ENCODE peak calls at places on chromosomes 13 and 19, in four cellular contexts. N is WTC11, A is GM12878, O is K562. J is an unnamed sample.

GRCh38 chr13:26760835-26761582 is 423 bp upstream of the GPR12 start:
- DNase-seq in O (no peak), A (no peak), N (peak), J (peak)

GRCh38 chr19:5775668-5776309 is 8.8 kb downstream of the PRR22 start:
- DNase-seq in N (no peak), O (no peak), A (no peak), J (no peak)

GRCh38 chr19:6519289-6519688 is 11.5 kb upstream of the TNFSF9 start:
- DNase-seq in A (no peak), N (no peak), O (no peak), J (no peak)

GRCh38 chr13:67383358-67383757 is 153.2 kb upstream of the PCDH9 start:
- DNase-seq in A (no peak), O (no peak), N (no peak), J (no peak)

GRCh38 chr19:2952953-2953481 is 8.2 kb upstream of the ZNF77 start:
- DNase-seq in N (no peak), A (no peak), O (no peak), J (no peak)

GRCh38 chr13:99434258-99434788 is 66.9 kb upstream of the TM9SF2 start:
- DNase-seq in A (no peak), O (peak), N (peak), J (no peak)

GRCh38 chr19:17796013-17796837 is 1.3 kb downstream of the B3GNT3 start:
- DNase-seq in O (no peak), A (no peak), N (no peak), J (no peak)

GRCh38 chr13:80469841-80470378 is 129.0 kb upstream of the SPRY2 start:
- DNase-seq in A (no peak), N (no peak), O (no peak), J (no peak)

GRCh38 chr13:86864376-86864775 is 806.8 kb upstream of the SLITRK5 start:
- DNase-seq in O (no peak), A (no peak), N (no peak), J (no peak)

GRCh38 chr13:50033696-50034095 is 18.5 kb downstream of the KCNRG start:
- DNase-seq in N (no peak), A (no peak), O (no peak), J (no peak)

GRCh38 chr19:27770095-27770494 is 1442.9 kb downstream of the UQCRFS1 start:
- DNase-seq in N (no peak), A (no peak), O (no peak), J (no peak)

GRCh38 chr13:98083507-98083906 is 59.4 kb upstream of the FARP1 start:
- DNase-seq in N (no peak), A (no peak), O (no peak), J (no peak)

GRCh38 chr13:29756506-29756905 is 93.9 kb downstream of the UBL3 start:
- DNase-seq in O (no peak), A (no peak), N (no peak), J (no peak)

GRCh38 chr19:7668842-7669241 is at the start of gene RETN:
- DNase-seq in O (no peak), N (no peak), A (no peak), J (no peak)

GRCh38 chr19:35719402-35720162 is 1.8 kb downstream of the KMT2B start:
- DNase-seq in A (no peak), N (no peak), O (no peak), J (no peak)

GRCh38 chr19:18832331-18833140 is 777 bp downstream of the UPF1 start:
- DNase-seq in A (no peak), O (peak), N (peak), J (peak)

GRCh38 chr13:28865312-28865711 is 45.2 kb downstream of the MTUS2 start:
- DNase-seq in N (no peak), A (no peak), O (no peak), J (no peak)

GRCh38 chr19:33241091-33241529 is 15.5 kb upstream of the SLC7A10 start:
- DNase-seq in N (no peak), O (no peak), A (no peak), J (no peak)

DNA sequence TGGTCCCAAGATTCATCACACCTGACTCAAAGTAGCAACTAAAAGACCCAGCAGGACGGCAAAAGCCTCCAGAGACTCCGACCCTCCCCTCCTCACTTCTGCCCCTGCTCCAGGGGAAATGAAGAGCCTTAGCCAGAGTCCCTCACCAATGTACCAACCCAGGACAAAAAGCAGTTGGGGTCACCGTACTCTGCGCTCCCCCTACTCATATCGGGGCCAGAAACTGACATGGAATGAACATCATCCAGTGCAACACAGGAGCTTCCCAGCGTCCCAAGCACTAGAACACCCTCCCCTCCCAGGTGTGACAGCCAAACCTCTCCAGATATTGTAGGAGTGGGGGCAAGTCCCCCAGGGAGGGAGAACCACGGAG is 1.7 kb downstream of the EEF2 start:
- DNase-seq in A (no peak), N (no peak), O (peak), J (peak)
- TF ChIP-seq USF1 in A (no peak), N (no peak), O (no peak), J (no peak)

DNA sequence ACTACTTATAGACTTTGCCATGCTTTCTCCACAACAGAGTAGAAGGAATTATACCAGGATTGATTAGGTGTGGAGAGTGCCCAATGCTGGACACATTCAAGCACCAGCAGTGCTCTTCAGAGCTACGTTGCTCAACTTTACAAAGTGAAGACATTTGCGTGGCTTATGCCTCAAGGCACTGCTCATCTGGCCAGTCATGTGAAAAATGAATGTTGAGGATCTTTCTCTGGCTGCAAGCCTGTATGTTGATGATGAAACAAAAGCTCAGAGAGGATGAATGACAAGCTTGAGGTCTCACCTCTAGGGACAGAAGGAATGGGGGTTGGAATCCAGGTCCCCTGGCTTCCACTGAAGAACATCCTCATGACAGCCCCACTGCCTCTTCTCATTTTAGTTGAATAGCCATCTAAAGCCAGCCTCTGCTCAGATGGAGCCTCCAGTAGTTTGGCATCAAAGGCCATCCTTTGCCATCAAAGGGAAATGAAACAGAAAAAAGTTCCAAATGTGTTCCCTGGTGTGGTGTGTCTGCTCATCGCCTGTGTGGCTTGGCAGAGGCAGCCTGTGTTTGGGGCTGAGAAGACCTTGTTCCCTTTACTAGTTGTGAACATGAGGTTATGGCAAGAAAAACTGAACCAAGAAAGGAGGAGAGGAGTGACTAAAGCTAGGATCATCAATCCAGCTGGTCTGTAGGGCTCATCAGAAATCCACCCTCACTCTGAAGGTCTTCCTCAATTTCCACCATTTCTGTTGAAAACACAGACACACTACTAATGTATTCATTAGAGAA is 114.0 kb upstream of the KL start:
- DNase-seq in O (no peak), N (no peak), A (no peak), J (no peak)
- TF ChIP-seq USF1 in O (no peak), N (no peak), A (no peak), J (no peak)

DNA sequence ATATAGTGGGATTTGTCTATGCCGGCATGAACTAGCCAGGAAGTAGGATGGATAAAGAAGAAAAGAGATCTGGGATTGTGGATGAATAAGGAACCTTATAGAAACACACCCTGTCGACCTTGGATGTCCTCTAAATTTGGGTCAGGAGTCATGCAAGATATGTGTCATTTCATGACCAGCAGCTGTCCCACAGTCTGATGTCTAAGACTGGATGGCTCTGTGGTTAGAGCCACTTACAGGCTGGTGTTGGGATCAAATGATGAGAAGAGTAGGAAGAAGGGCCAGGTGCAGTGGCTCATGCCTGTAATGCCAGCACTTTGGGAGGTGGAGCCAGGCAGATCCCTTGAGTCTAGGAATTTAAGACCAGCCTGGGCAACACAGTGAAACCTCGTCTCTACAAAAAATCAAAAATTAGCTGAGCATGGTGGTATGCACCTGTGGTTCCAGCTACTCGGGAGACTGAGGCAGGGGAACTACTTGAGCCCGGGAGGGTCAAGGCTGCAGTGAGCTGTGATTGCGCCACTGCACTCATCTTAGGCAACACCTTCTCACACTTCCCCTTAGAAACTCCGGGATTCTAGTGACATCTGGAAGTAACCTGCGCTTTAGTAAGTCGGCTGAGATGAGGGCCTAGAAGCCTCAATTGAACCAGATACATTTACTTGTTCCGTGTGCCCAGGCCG is 30.8 kb downstream of the TMED1 start:
- DNase-seq in A (no peak), O (no peak), N (no peak), J (no peak)
- TF ChIP-seq USF1 in A (no peak), O (no peak), N (no peak), J (no peak)

GRCh38 chr19:45114116-45114515 is 21.1 kb downstream of the PPP1R37 start:
- DNase-seq in N (no peak), A (no peak), O (no peak), J (no peak)
- TF ChIP-seq USF1 in N (no peak), A (no peak), O (no peak), J (no peak)

GRCh38 chr19:50963381-50963780 is 6.0 kb downstream of the KLK6 start:
- DNase-seq in O (no peak), A (no peak), N (no peak), J (no peak)

GRCh38 chr19:50957587-50957986 is 4.7 kb upstream of the KLK5 start:
- DNase-seq in N (no peak), O (no peak), A (no peak), J (no peak)

GRCh38 chr19:50964266-50964665 is 5.1 kb downstream of the KLK6 start:
- DNase-seq in N (no peak), O (no peak), A (no peak), J (no peak)

GRCh38 chr19:50962245-50962644 is 7.1 kb downstream of the KLK6 start:
- DNase-seq in O (no peak), A (no peak), N (no peak), J (no peak)

GRCh38 chr19:50959731-50960500 is 7.1 kb upstream of the KLK5 start:
- DNase-seq in N (no peak), A (no peak), O (no peak), J (no peak)
- TF ChIP-seq USF1 in N (no peak), A (no peak), O (no peak), J (no peak)

GRCh38 chr19:45608948-45609347 is 6.9 kb upstream of the GPR4 start:
- DNase-seq in N (no peak), A (no peak), O (no peak), J (no peak)
- TF ChIP-seq USF1 in N (no peak), A (no peak), O (no peak), J (no peak)

GRCh38 chr13:73072501-73072900 is 13.7 kb downstream of the KLF5 start:
- DNase-seq in A (no peak), O (no peak), N (no peak), J (no peak)

GRCh38 chr13:73065665-73066350 is 7.0 kb downstream of the KLF5 start:
- DNase-seq in A (no peak), O (no peak), N (no peak), J (no peak)

GRCh38 chr13:73073050-73073449 is 14.2 kb downstream of the KLF5 start:
- DNase-seq in N (no peak), A (no peak), O (no peak), J (no peak)

GRCh38 chr13:73070451-73070850 is 11.6 kb downstream of the KLF5 start:
- DNase-seq in A (no peak), O (no peak), N (no peak), J (no peak)

GRCh38 chr13:73069206-73069815 is 10.5 kb downstream of the KLF5 start:
- DNase-seq in O (no peak), N (no peak), A (no peak), J (no peak)
- TF ChIP-seq USF1 in O (no peak), N (no peak), A (no peak), J (no peak)

J was measured in SK-N-SH.